ENCODE peak calls at places on chromosomes 16 and 17, in four cellular contexts. One of them, this sample, is unnamed.

GRCh38 chr16:85998178-85998867 is 99.4 kb downstream of the IRF8 start:
- DNase-seq in sciatic nerve: peak
- DNase-seq in heart left ventricle: no peak
- DNase-seq in uterus: no peak
- DNase-seq in this sample: no peak

GRCh38 chr16:85229869-85230416 is 117.7 kb upstream of the CIBAR2 start:
- DNase-seq in sciatic nerve: no peak
- DNase-seq in heart left ventricle: no peak
- DNase-seq in uterus: no peak
- DNase-seq in this sample: no peak

GRCh38 chr17:33014751-33015150 is 23.1 kb downstream of the SPACA3 start:
- DNase-seq in sciatic nerve: no peak
- DNase-seq in uterus: no peak
- DNase-seq in heart left ventricle: no peak
- DNase-seq in this sample: no peak

GRCh38 chr17:66691644-66692500 is 143.0 kb upstream of the CACNG5 start:
- DNase-seq in heart left ventricle: no peak
- DNase-seq in sciatic nerve: peak
- DNase-seq in uterus: no peak
- DNase-seq in this sample: no peak

GRCh38 chr16:8861563-8862308 is 7.1 kb downstream of the CARHSP1 start:
- DNase-seq in heart left ventricle: no peak
- DNase-seq in sciatic nerve: no peak
- DNase-seq in uterus: no peak
- DNase-seq in this sample: no peak

GRCh38 chr17:43697937-43698336 is 36.2 kb upstream of the MEOX1 start:
- DNase-seq in heart left ventricle: no peak
- DNase-seq in sciatic nerve: no peak
- DNase-seq in uterus: no peak
- DNase-seq in this sample: no peak

GRCh38 chr16:64459821-64460220 is 662.0 kb downstream of the CDH11 start:
- DNase-seq in heart left ventricle: peak
- DNase-seq in sciatic nerve: peak
- DNase-seq in uterus: peak
- DNase-seq in this sample: no peak

GRCh38 chr16:89615596-89616090 is 2.2 kb downstream of the DPEP1 start:
- DNase-seq in sciatic nerve: no peak
- DNase-seq in uterus: no peak
- DNase-seq in heart left ventricle: no peak
- DNase-seq in this sample: no peak

GRCh38 chr17:40645932-40646331 is 1.7 kb downstream of the SMARCE1 start:
- DNase-seq in sciatic nerve: no peak
- DNase-seq in uterus: no peak
- DNase-seq in heart left ventricle: no peak
- DNase-seq in this sample: no peak

GRCh38 chr17:76085731-76086366 is 6.9 kb downstream of the ZACN start:
- DNase-seq in uterus: no peak
- DNase-seq in heart left ventricle: no peak
- DNase-seq in sciatic nerve: no peak
- DNase-seq in this sample: no peak

GRCh38 chr17:30520882-30521281 is 43.7 kb downstream of the GOSR1 start:
- DNase-seq in uterus: no peak
- DNase-seq in sciatic nerve: no peak
- DNase-seq in heart left ventricle: no peak
- DNase-seq in this sample: no peak

GRCh38 chr17:77882481-77883212 is 75.9 kb upstream of the TNRC6C start:
- DNase-seq in sciatic nerve: peak
- DNase-seq in heart left ventricle: peak
- DNase-seq in uterus: peak
- DNase-seq in this sample: peak

GRCh38 chr16:77295896-77296295 is 96.7 kb downstream of the SYCE1L start:
- DNase-seq in uterus: no peak
- DNase-seq in heart left ventricle: no peak
- DNase-seq in sciatic nerve: no peak
- DNase-seq in this sample: no peak

GRCh38 chr17:72498671-72499210 is 377.9 kb downstream of the SOX9 start:
- DNase-seq in sciatic nerve: no peak
- DNase-seq in heart left ventricle: no peak
- DNase-seq in uterus: no peak
- DNase-seq in this sample: no peak

GRCh38 chr17:45740553-45741330 is 43.4 kb upstream of the CRHR1 start:
- DNase-seq in heart left ventricle: peak
- DNase-seq in uterus: peak
- DNase-seq in sciatic nerve: no peak
- DNase-seq in this sample: no peak

GRCh38 chr17:64413505-64413904 is 22.8 kb upstream of the PECAM1 start:
- DNase-seq in uterus: no peak
- DNase-seq in sciatic nerve: no peak
- DNase-seq in heart left ventricle: no peak
- DNase-seq in this sample: no peak

GRCh38 chr17:38729886-38730525 is at the start of gene CISD3:
- DNase-seq in uterus: peak
- DNase-seq in heart left ventricle: peak
- DNase-seq in sciatic nerve: peak
- DNase-seq in this sample: peak

GRCh38 chr16:1913327-1914083 is 4.7 kb downstream of the HS3ST6 start:
- DNase-seq in sciatic nerve: no peak
- DNase-seq in heart left ventricle: no peak
- DNase-seq in uterus: no peak
- DNase-seq in this sample: no peak

GRCh38 chr17:66448008-66448644 is 145.7 kb downstream of the PRKCA start:
- DNase-seq in uterus: no peak
- DNase-seq in heart left ventricle: no peak
- DNase-seq in sciatic nerve: no peak
- DNase-seq in this sample: no peak

GRCh38 chr17:53135969-53136368 is 686.8 kb upstream of the KIF2B start:
- DNase-seq in uterus: no peak
- DNase-seq in heart left ventricle: no peak
- DNase-seq in sciatic nerve: no peak
- DNase-seq in this sample: no peak

GRCh38 chr16:66441586-66442375 is 14.7 kb downstream of the BEAN1 start:
- DNase-seq in sciatic nerve: no peak
- DNase-seq in uterus: no peak
- DNase-seq in heart left ventricle: no peak
- DNase-seq in this sample: no peak

GRCh38 chr17:58621174-58621573 is 70.7 kb downstream of the TEX14 start:
- DNase-seq in sciatic nerve: no peak
- DNase-seq in uterus: no peak
- DNase-seq in heart left ventricle: no peak
- DNase-seq in this sample: no peak

GRCh38 chr17:65474658-65475057 is 86.8 kb downstream of the AXIN2 start:
- DNase-seq in sciatic nerve: no peak
- DNase-seq in heart left ventricle: no peak
- DNase-seq in uterus: no peak
- DNase-seq in this sample: no peak

GRCh38 chr16:28110074-28110473 is 46.6 kb upstream of the GSG1L start:
- DNase-seq in sciatic nerve: no peak
- DNase-seq in heart left ventricle: no peak
- DNase-seq in uterus: no peak
- DNase-seq in this sample: no peak

GRCh38 chr17:48177816-48178215 is 70.2 kb downstream of the SNX11 start:
- DNase-seq in heart left ventricle: no peak
- DNase-seq in uterus: no peak
- DNase-seq in sciatic nerve: no peak
- DNase-seq in this sample: no peak

GRCh38 chr17:957856-958421 is 21.6 kb downstream of the NXN start:
- DNase-seq in sciatic nerve: no peak
- DNase-seq in heart left ventricle: no peak
- DNase-seq in uterus: no peak
- DNase-seq in this sample: no peak

GRCh38 chr16:27111486-27111885 is 44.8 kb downstream of the C16orf82 start:
- DNase-seq in uterus: no peak
- DNase-seq in sciatic nerve: no peak
- DNase-seq in heart left ventricle: no peak
- DNase-seq in this sample: no peak

GRCh38 chr16:83300326-83300725 is 507.5 kb upstream of the HSBP1 start:
- DNase-seq in sciatic nerve: no peak
- DNase-seq in uterus: no peak
- DNase-seq in heart left ventricle: no peak
- DNase-seq in this sample: no peak

GRCh38 chr17:17812211-17813054 is 24.4 kb downstream of the SREBF1 start:
- DNase-seq in heart left ventricle: peak
- DNase-seq in uterus: peak
- DNase-seq in sciatic nerve: peak
- DNase-seq in this sample: peak

GRCh38 chr17:29929006-29929543 is 953 bp downstream of the SSH2 start:
- DNase-seq in sciatic nerve: no peak
- DNase-seq in heart left ventricle: peak
- DNase-seq in uterus: no peak
- DNase-seq in this sample: no peak

GRCh38 chr16:88007321-88007731 is 56.1 kb downstream of the BANP start:
- DNase-seq in uterus: no peak
- DNase-seq in heart left ventricle: no peak
- DNase-seq in sciatic nerve: peak
- DNase-seq in this sample: no peak

GRCh38 chr16:4414187-4414909 is 2.0 kb downstream of the CORO7 start:
- DNase-seq in heart left ventricle: no peak
- DNase-seq in uterus: no peak
- DNase-seq in sciatic nerve: no peak
- DNase-seq in this sample: peak

GRCh38 chr16:1296688-1297412 is 12.6 kb upstream of the UBE2I start:
- DNase-seq in sciatic nerve: no peak
- DNase-seq in heart left ventricle: no peak
- DNase-seq in uterus: no peak
- DNase-seq in this sample: no peak

GRCh38 chr17:17060930-17061329 is 18.7 kb downstream of the MPRIP start:
- DNase-seq in uterus: no peak
- DNase-seq in heart left ventricle: no peak
- DNase-seq in sciatic nerve: peak
- DNase-seq in this sample: no peak

This sample was measured in activated CD8-positive, alpha-beta memory T cell treated with anti-CD3 and anti-CD28 coated beads for 1 hour.